ENCODE peak calls at places on chromosome 16, in four cellular contexts. One of them, this sample, is unnamed.

GRCh38 chr16:1989826-1990335 is at the start of gene SYNGR3:
- DNase-seq in fibroblast of lung: no peak
- DNase-seq in neural progenitor cell: peak; percentile 71
- DNase-seq in right atrium auricular region: no peak
- DNase-seq in this sample: no peak

GRCh38 chr16:81821422-81822128 is 42.5 kb downstream of the PLCG2 start:
- DNase-seq in right atrium auricular region: no peak
- DNase-seq in neural progenitor cell: peak; percentile 21
- DNase-seq in fibroblast of lung: peak; percentile 11
- DNase-seq in this sample: no peak

GRCh38 chr16:66503030-66503429 is 46.9 kb downstream of the TK2 start:
- DNase-seq in right atrium auricular region: no peak
- DNase-seq in neural progenitor cell: no peak
- DNase-seq in fibroblast of lung: no peak
- DNase-seq in this sample: no peak

GRCh38 chr16:8961811-8962390 is 1.8 kb downstream of the USP7 start:
- DNase-seq in right atrium auricular region: no peak
- DNase-seq in neural progenitor cell: peak; percentile 56
- DNase-seq in fibroblast of lung: peak; percentile 20
- DNase-seq in this sample: no peak

GRCh38 chr16:66740010-66740409 is 11.4 kb downstream of the DYNC1LI2 start:
- DNase-seq in fibroblast of lung: no peak
- DNase-seq in right atrium auricular region: no peak
- DNase-seq in neural progenitor cell: peak; percentile 75
- DNase-seq in this sample: peak; percentile 53

GRCh38 chr16:15887283-15887682 is 1.1 kb downstream of the CEP20 start:
- DNase-seq in fibroblast of lung: no peak
- DNase-seq in right atrium auricular region: no peak
- DNase-seq in neural progenitor cell: no peak
- DNase-seq in this sample: peak; percentile 28

GRCh38 chr16:1082952-1083675 is 10.6 kb downstream of the SSTR5 start:
- DNase-seq in right atrium auricular region: no peak
- DNase-seq in fibroblast of lung: no peak
- DNase-seq in neural progenitor cell: no peak
- DNase-seq in this sample: no peak

GRCh38 chr16:61792194-61792904 is 243.9 kb downstream of the CDH8 start:
- DNase-seq in neural progenitor cell: no peak
- DNase-seq in fibroblast of lung: peak; percentile 97
- DNase-seq in right atrium auricular region: no peak
- DNase-seq in this sample: peak; percentile 56

GRCh38 chr16:65421596-65421995 is 299.7 kb upstream of the CDH11 start:
- DNase-seq in fibroblast of lung: no peak
- DNase-seq in right atrium auricular region: no peak
- DNase-seq in neural progenitor cell: no peak
- DNase-seq in this sample: no peak

GRCh38 chr16:55478827-55479559 is at the start of gene MMP2:
- DNase-seq in right atrium auricular region: peak; percentile 84
- DNase-seq in neural progenitor cell: peak; percentile 91
- DNase-seq in fibroblast of lung: peak; percentile 81
- DNase-seq in this sample: peak; percentile 81

GRCh38 chr16:28082624-28083023 is 19.1 kb upstream of the GSG1L start:
- DNase-seq in fibroblast of lung: no peak
- DNase-seq in neural progenitor cell: peak; percentile 78
- DNase-seq in right atrium auricular region: no peak
- DNase-seq in this sample: no peak

GRCh38 chr16:81189100-81189664 is 49.3 kb upstream of the BCO1 start:
- DNase-seq in fibroblast of lung: peak; percentile 45
- DNase-seq in neural progenitor cell: no peak
- DNase-seq in right atrium auricular region: peak; percentile 89
- DNase-seq in this sample: peak; percentile 78

GRCh38 chr16:11752856-11753255 is 10.2 kb upstream of the TXNDC11 start:
- DNase-seq in fibroblast of lung: no peak
- DNase-seq in right atrium auricular region: no peak
- DNase-seq in neural progenitor cell: no peak
- DNase-seq in this sample: no peak

GRCh38 chr16:56876048-56876447 is 11.0 kb downstream of the SLC12A3 start:
- DNase-seq in right atrium auricular region: no peak
- DNase-seq in neural progenitor cell: no peak
- DNase-seq in fibroblast of lung: no peak
- DNase-seq in this sample: no peak

GRCh38 chr16:88373211-88373610 is 9.5 kb upstream of the ZNF469 start:
- DNase-seq in right atrium auricular region: no peak
- DNase-seq in fibroblast of lung: no peak
- DNase-seq in neural progenitor cell: no peak
- DNase-seq in this sample: no peak

GRCh38 chr16:66906916-66907836 is 11.5 kb downstream of the CDH16 start:
- DNase-seq in fibroblast of lung: no peak
- DNase-seq in neural progenitor cell: no peak
- DNase-seq in right atrium auricular region: no peak
- DNase-seq in this sample: no peak

GRCh38 chr16:58094791-58095574 is 34.2 kb downstream of the CFAP20 start:
- DNase-seq in right atrium auricular region: no peak
- DNase-seq in fibroblast of lung: no peak
- DNase-seq in neural progenitor cell: no peak
- DNase-seq in this sample: no peak

GRCh38 chr16:11560701-11561439 is 25.8 kb downstream of the LITAF start:
- DNase-seq in right atrium auricular region: no peak
- DNase-seq in neural progenitor cell: peak; percentile 31
- DNase-seq in fibroblast of lung: no peak
- DNase-seq in this sample: peak; percentile 43

GRCh38 chr16:57637020-57637419 is 8.6 kb downstream of the ADGRG1 start:
- DNase-seq in neural progenitor cell: no peak
- DNase-seq in fibroblast of lung: peak; percentile 28
- DNase-seq in right atrium auricular region: peak; percentile 71
- DNase-seq in this sample: peak; percentile 17

GRCh38 chr16:67459066-67459857 is 21.7 kb downstream of the ATP6V0D1 start:
- DNase-seq in neural progenitor cell: no peak
- DNase-seq in fibroblast of lung: no peak
- DNase-seq in right atrium auricular region: no peak
- DNase-seq in this sample: no peak

GRCh38 chr16:16143038-16143763 is 80.1 kb downstream of the ABCC6 start:
- DNase-seq in neural progenitor cell: peak; percentile 37
- DNase-seq in right atrium auricular region: no peak
- DNase-seq in fibroblast of lung: no peak
- DNase-seq in this sample: no peak

GRCh38 chr16:28192811-28193529 is 18.8 kb downstream of the XPO6 start:
- DNase-seq in fibroblast of lung: no peak
- DNase-seq in neural progenitor cell: no peak
- DNase-seq in right atrium auricular region: no peak
- DNase-seq in this sample: no peak

GRCh38 chr16:674968-675883 is at the start of gene RHBDL1:
- DNase-seq in neural progenitor cell: peak; percentile 61
- DNase-seq in fibroblast of lung: peak; percentile 51
- DNase-seq in right atrium auricular region: no peak
- DNase-seq in this sample: peak; percentile 52

GRCh38 chr16:76535-77272 is 1.3 kb upstream of the MPG start:
- DNase-seq in neural progenitor cell: no peak
- DNase-seq in right atrium auricular region: peak; percentile 94
- DNase-seq in fibroblast of lung: peak; percentile 86
- DNase-seq in this sample: peak; percentile 92

GRCh38 chr16:58443783-58444182 is 51.5 kb downstream of the GINS3 start:
- DNase-seq in right atrium auricular region: no peak
- DNase-seq in neural progenitor cell: no peak
- DNase-seq in fibroblast of lung: no peak
- DNase-seq in this sample: no peak

GRCh38 chr16:23842137-23842600 is 6.4 kb downstream of the PRKCB start:
- DNase-seq in fibroblast of lung: no peak
- DNase-seq in right atrium auricular region: no peak
- DNase-seq in neural progenitor cell: no peak
- DNase-seq in this sample: no peak

GRCh38 chr16:73527191-73527590 is 479.3 kb upstream of the ZFHX3 start:
- DNase-seq in fibroblast of lung: no peak
- DNase-seq in right atrium auricular region: no peak
- DNase-seq in neural progenitor cell: no peak
- DNase-seq in this sample: no peak

GRCh38 chr16:3665508-3665907 is 11.0 kb downstream of the DNASE1 start:
- DNase-seq in fibroblast of lung: no peak
- DNase-seq in neural progenitor cell: no peak
- DNase-seq in right atrium auricular region: no peak
- DNase-seq in this sample: no peak
- TF ChIP-seq CTCF in fibroblast of lung: no peak
- TF ChIP-seq CTCF in neural progenitor cell: no peak
- TF ChIP-seq CTCF in right atrium auricular region: no peak
- TF ChIP-seq CTCF in this sample: no peak

GRCh38 chr16:17509194-17509593 is 38.4 kb upstream of the XYLT1 start:
- DNase-seq in right atrium auricular region: no peak
- DNase-seq in fibroblast of lung: peak; percentile 98
- DNase-seq in neural progenitor cell: no peak
- DNase-seq in this sample: no peak
- H3K4me3 ChIP-seq in right atrium auricular region: no peak overlapping the region
- H3K4me3 ChIP-seq in fibroblast of lung: no peak overlapping the region
- H3K4me3 ChIP-seq in neural progenitor cell: no peak overlapping the region
- H3K4me3 ChIP-seq in this sample: no peak overlapping the region

DNA sequence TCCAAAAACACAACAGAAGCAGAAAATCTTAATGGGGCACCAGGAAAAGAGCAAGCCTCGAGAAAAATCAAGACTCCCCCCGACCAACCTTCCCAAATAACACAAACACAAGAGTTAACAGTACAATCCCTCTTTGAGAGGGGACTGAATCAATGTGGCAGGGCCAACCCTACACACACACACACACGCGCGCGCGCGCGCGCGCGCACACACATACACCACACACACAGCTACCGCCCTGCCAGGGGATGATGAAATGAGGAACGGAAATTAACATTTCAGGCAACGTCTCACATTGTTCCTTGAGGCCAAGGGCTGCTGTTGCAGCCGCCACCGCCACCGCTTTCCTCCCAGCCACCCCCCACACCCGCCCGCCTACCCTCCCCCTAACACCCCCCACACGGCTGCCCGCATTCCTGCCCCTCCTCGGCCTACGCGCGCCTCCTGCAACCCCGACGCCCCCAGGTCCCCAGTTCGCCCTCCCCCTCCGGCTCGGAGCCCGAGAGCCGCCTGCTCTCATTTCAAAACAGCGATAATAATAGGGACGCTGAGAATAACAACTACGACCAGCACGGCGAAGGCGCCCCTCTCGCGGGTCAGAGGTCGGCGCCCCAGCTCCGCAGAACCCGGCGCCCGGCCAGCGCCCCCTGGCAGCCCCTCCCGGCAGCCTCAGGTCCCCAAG is 1.2 kb downstream of the ANKRD11 start:
- DNase-seq in right atrium auricular region: peak; percentile 95
- DNase-seq in fibroblast of lung: peak; percentile 94
- DNase-seq in neural progenitor cell: peak; percentile 86
- DNase-seq in this sample: peak; percentile 96
- TF ChIP-seq CTCF in right atrium auricular region: no peak
- TF ChIP-seq CTCF in fibroblast of lung: no peak
- TF ChIP-seq CTCF in neural progenitor cell: peak; percentile 44
- TF ChIP-seq CTCF in this sample: peak; percentile 26

GRCh38 chr16:84647830-84648594 is at the start of gene KLHL36:
- DNase-seq in neural progenitor cell: peak; percentile 52
- DNase-seq in fibroblast of lung: no peak
- DNase-seq in right atrium auricular region: no peak
- DNase-seq in this sample: no peak

GRCh38 chr16:84648595-84649510 is 542 bp downstream of the KLHL36 start:
- DNase-seq in right atrium auricular region: no peak
- DNase-seq in fibroblast of lung: no peak
- DNase-seq in neural progenitor cell: peak; percentile 69
- DNase-seq in this sample: no peak

GRCh38 chr16:84649511-84649861 is 1.2 kb downstream of the KLHL36 start:
- DNase-seq in fibroblast of lung: no peak
- DNase-seq in neural progenitor cell: no peak
- DNase-seq in right atrium auricular region: no peak
- DNase-seq in this sample: no peak

GRCh38 chr16:84652565-84652964 is 4.3 kb downstream of the KLHL36 start:
- DNase-seq in right atrium auricular region: no peak
- DNase-seq in fibroblast of lung: no peak
- DNase-seq in neural progenitor cell: no peak
- DNase-seq in this sample: no peak

DNA sequence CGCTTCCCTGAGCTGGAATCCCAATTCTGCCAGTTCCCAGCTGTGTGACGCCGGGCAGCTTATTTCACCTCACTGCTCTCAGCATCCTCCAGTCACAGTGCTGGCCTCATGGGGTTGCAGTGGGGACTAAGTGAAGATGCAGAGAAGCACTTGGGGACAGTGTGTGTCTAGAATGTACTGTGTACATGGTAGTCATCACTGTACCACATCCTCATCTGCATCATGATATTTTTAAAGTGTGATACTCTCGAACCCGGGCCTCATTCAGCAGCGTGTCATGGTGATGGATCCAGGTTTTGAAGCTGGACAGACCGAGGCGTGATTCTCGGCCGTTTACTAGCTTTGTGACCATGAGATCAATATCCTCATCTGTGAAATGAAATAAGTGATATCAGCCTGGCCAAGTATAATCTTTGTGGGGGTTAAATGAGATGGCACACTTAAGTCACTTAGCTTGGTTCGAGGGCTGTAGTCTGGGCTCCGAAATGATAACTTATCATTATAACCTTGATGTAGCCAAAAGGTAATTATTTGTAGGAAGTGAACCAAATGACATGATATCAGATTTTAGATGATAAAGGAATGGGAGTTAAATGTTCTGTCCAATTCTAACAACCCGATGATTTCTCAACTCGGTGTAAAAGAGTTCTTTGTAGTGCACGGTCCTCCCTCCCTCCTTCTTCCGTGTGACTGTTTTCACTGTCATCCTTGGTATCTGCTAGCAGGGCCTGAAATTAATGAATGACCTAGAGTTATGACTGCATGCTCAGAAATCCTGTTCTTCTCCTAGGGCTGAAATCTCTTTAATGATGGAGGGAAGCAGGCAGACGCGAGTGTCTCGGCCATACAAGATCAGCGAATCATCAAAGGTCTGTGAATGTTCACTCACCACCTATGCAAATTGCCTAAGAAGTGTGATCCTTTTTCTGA is 2.0 kb downstream of the KLHL36 start:
- DNase-seq in right atrium auricular region: no peak
- DNase-seq in neural progenitor cell: peak; percentile 27
- DNase-seq in fibroblast of lung: peak; percentile 80
- DNase-seq in this sample: peak; percentile 67
- H3K4me3 ChIP-seq in right atrium auricular region: no peak overlapping the region
- H3K4me3 ChIP-seq in neural progenitor cell: no peak overlapping the region
- H3K4me3 ChIP-seq in fibroblast of lung: peak overlapping the region; percentile 20
- H3K4me3 ChIP-seq in this sample: no peak overlapping the region

GRCh38 chr16:84735846-84736586 is 36.2 kb downstream of the USP10 start:
- DNase-seq in fibroblast of lung: peak; percentile 38
- DNase-seq in right atrium auricular region: no peak
- DNase-seq in neural progenitor cell: no peak
- DNase-seq in this sample: no peak
- TF ChIP-seq CTCF in fibroblast of lung: no peak
- TF ChIP-seq CTCF in right atrium auricular region: no peak
- TF ChIP-seq CTCF in neural progenitor cell: no peak
- TF ChIP-seq CTCF in this sample: no peak

GRCh38 chr16:70688266-70688742 is 2.5 kb upstream of the MTSS2 start:
- DNase-seq in neural progenitor cell: no peak
- DNase-seq in right atrium auricular region: no peak
- DNase-seq in fibroblast of lung: peak; percentile 39
- DNase-seq in this sample: peak; percentile 22

GRCh38 chr16:70687671-70688265 is 1.9 kb upstream of the MTSS2 start:
- DNase-seq in right atrium auricular region: no peak
- DNase-seq in neural progenitor cell: no peak
- DNase-seq in fibroblast of lung: no peak
- DNase-seq in this sample: no peak

GRCh38 chr16:70685938-70686375 is at the start of gene MTSS2:
- DNase-seq in neural progenitor cell: peak; percentile 97
- DNase-seq in fibroblast of lung: peak; percentile 86
- DNase-seq in right atrium auricular region: peak; percentile 75
- DNase-seq in this sample: peak; percentile 76

GRCh38 chr16:70686376-70687171 is 721 bp upstream of the MTSS2 start:
- DNase-seq in right atrium auricular region: no peak
- DNase-seq in fibroblast of lung: no peak
- DNase-seq in neural progenitor cell: no peak
- DNase-seq in this sample: no peak

GRCh38 chr16:70687172-70687531 is 1.3 kb upstream of the MTSS2 start:
- DNase-seq in fibroblast of lung: no peak
- DNase-seq in right atrium auricular region: no peak
- DNase-seq in neural progenitor cell: no peak
- DNase-seq in this sample: no peak
- H3K4me3 ChIP-seq in fibroblast of lung: peak overlapping the region; percentile 54
- H3K4me3 ChIP-seq in right atrium auricular region: no peak overlapping the region
- H3K4me3 ChIP-seq in neural progenitor cell: no peak overlapping the region
- H3K4me3 ChIP-seq in this sample: no peak overlapping the region